ENCODE peak calls at places on chromosomes 2 and 18, in nine cellular contexts. G, Q, P, Y, X, V, M, E and N are unnamed samples. For H3K27me3, the result is how much of the 10 kb centered on the place peaks cover.

GRCh38 chr2:235378261-235378660 is 115.6 kb upstream of the AGAP1 start:
- DNase-seq in G (no peak), Q (no peak), P (peak), Y (no peak), X (no peak), V (peak), M (no peak), E (no peak), N (no peak)

GRCh38 chr18:55787674-55788073 is 199.7 kb upstream of the TCF4 start:
- DNase-seq in G (no peak), Q (no peak), P (no peak), Y (no peak), X (no peak), V (no peak), M (no peak), E (no peak), N (no peak)

GRCh38 chr2:121128741-121129659 is 156.0 kb downstream of the TFCP2L1 start:
- DNase-seq in G (peak), Q (no peak), P (peak), Y (peak), X (no peak), V (peak), M (peak), E (no peak), N (no peak)

GRCh38 chr2:182912518-182912915 is 46.1 kb upstream of the FRZB start:
- DNase-seq in G (no peak), Q (no peak), P (no peak), Y (no peak), X (no peak), V (no peak), M (no peak), E (no peak), N (no peak)

GRCh38 chr2:52260904-52261303 is 1229.0 kb upstream of the NRXN1 start:
- DNase-seq in G (no peak), Q (no peak), P (no peak), Y (no peak), X (no peak), V (no peak), M (no peak), E (no peak), N (no peak)

GRCh38 chr18:61203151-61203550 is 130.1 kb upstream of the CDH20 start:
- DNase-seq in G (no peak), Q (no peak), P (no peak), Y (no peak), X (no peak), V (no peak), M (no peak), E (no peak), N (no peak)

GRCh38 chr2:80858955-80859354 is 554.4 kb upstream of the LRRTM1 start:
- DNase-seq in G (no peak), Q (no peak), P (no peak), Y (no peak), X (no peak), V (no peak), M (no peak), E (no peak), N (no peak)

GRCh38 chr18:47036298-47036874 is 965 bp upstream of the ELOA2 start:
- DNase-seq in G (no peak), Q (no peak), P (no peak), Y (peak), X (no peak), V (peak), M (no peak), E (no peak), N (no peak)

GRCh38 chr2:43051316-43051715 is 175.1 kb downstream of the ZFP36L2 start:
- DNase-seq in G (peak), Q (peak), P (no peak), Y (peak), X (no peak), V (no peak), M (peak), E (peak), N (no peak)

GRCh38 chr18:13435596-13436333 is 217.2 kb downstream of the LDLRAD4 start:
- DNase-seq in G (no peak), Q (no peak), P (no peak), Y (no peak), X (no peak), V (no peak), M (no peak), E (no peak), N (no peak)

GRCh38 chr2:233384017-233384416 is 29.7 kb downstream of the DGKD start:
- DNase-seq in G (no peak), Q (no peak), P (no peak), Y (no peak), X (no peak), V (no peak), M (no peak), E (no peak), N (no peak)

GRCh38 chr2:33323957-33324356 is 152.5 kb upstream of the RASGRP3 start:
- DNase-seq in G (no peak), Q (no peak), P (no peak), Y (no peak), X (no peak), V (no peak), M (no peak), E (no peak), N (no peak)

GRCh38 chr2:23513881-23514793 is 129.2 kb downstream of the KLHL29 start:
- DNase-seq in G (no peak), Q (peak), P (peak), Y (no peak), X (no peak), V (no peak), M (no peak), E (peak), N (no peak)

GRCh38 chr2:23513245-23513880 is 128.4 kb downstream of the KLHL29 start:
- DNase-seq in G (no peak), Q (peak), P (peak), Y (no peak), X (no peak), V (no peak), M (no peak), E (peak), N (no peak)

GRCh38 chr2:23518481-23519333 is 133.7 kb downstream of the KLHL29 start:
- DNase-seq in G (no peak), Q (no peak), P (no peak), Y (no peak), X (no peak), V (no peak), M (no peak), E (no peak), N (no peak)

GRCh38 chr2:23519334-23519651 is 134.3 kb downstream of the KLHL29 start:
- DNase-seq in G (no peak), Q (no peak), P (no peak), Y (no peak), X (no peak), V (no peak), M (no peak), E (no peak), N (no peak)

GRCh38 chr2:23516546-23517256 is 131.7 kb downstream of the KLHL29 start:
- DNase-seq in G (no peak), Q (no peak), P (no peak), Y (no peak), X (no peak), V (no peak), M (no peak), E (no peak), N (no peak)
- TF ChIP-seq POLR2A in G (no peak), Q (no peak), P (no peak), Y (no peak), X (no peak), V (no peak), M (no peak), E (no peak), N (no peak)

DNA sequence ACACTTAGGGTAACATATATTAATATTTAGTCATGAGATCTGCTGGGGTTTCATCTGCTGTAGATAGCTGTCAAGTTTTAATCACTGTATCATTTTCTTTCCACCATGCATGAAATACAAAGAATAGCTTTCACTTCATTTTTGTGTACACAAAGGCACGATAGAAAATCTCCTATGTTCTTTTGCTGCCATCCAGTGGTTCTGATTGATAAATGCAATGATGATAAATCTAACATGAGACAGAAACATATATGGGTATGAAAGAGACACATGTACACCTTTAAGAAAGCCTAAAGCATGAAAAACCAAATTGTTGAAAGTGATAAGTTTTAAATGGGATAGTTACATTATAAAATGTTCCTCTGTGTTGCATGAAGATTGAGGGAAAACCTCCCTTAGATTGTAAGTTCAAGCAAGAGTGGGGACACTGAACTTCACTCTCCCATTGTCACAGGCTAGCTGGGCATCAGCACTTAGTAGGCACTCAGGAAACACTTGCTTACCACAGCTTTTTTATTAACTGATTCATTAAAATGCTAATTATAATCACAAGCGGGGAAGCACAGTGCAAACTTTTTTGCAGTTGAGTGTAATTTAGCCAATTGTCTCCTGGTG is 31.2 kb downstream of the C1D start:
- DNase-seq in G (no peak), Q (no peak), P (no peak), Y (peak), X (no peak), V (no peak), M (no peak), E (no peak), N (no peak)
- H3K27me3 ChIP-seq in G (under half), Q (under half), P (under half), Y (under half), X (under half), V (under half), M (under half), E (under half), N (under half)

GRCh38 chr2:45483997-45484396 is 127.1 kb downstream of the SRBD1 start:
- DNase-seq in G (no peak), Q (no peak), P (no peak), Y (peak), X (no peak), V (no peak), M (no peak), E (no peak), N (no peak)
- TF ChIP-seq CTCF in G (no peak), Q (no peak), P (no peak), Y (no peak), X (no peak), V (peak), M (no peak), E (no peak), N (no peak)

DNA sequence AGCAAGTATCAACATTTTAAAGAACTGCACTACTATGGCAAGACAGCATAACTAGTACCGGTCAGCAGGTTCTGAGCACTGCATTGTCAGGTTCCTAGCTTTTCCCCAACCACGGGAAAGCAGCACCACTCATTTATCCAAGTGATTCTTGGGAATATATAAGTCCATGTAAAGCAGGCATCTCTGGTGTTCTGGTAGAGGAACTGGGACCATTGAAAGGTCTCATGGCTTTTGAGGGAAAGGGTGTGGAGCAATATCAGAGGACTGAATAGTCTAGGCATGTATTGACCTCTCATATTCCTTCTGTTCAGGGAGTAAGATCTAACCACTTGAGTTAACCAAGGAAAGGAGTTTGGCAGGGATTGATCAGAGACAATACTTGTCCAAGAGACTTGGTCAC is 6.1 kb upstream of the ICA1L start:
- DNase-seq in G (no peak), Q (no peak), P (no peak), Y (no peak), X (no peak), V (no peak), M (no peak), E (no peak), N (no peak)
- TF ChIP-seq POLR2A in G (no peak), Q (no peak), P (no peak), Y (no peak), X (no peak), V (no peak), M (no peak), E (no peak), N (no peak)

DNA sequence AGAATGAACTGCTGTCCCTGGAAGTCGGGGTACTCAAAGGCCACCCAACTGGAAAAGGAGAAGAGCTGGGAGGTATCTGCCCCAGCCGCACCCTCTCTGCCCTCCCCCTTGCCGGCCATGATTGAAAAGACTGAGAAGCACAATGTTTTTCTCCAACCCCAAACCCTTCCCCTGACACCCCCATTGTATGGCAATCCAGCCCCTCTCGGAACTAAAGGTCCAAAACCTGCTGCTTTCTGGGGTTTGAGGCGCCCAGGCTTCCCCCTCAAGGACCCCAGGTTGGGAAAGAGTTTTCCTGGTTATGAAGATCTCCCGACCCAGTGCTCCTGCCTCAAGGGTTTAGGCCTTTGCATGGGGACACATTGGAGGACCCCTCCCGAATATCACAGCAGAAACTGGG is 1.0 kb downstream of the CRYBA2 start:
- DNase-seq in G (no peak), Q (no peak), P (no peak), Y (no peak), X (no peak), V (no peak), M (no peak), E (no peak), N (no peak)
- H3K27me3 ChIP-seq in G (half or more), Q (under half), P (under half), Y (under half), X (under half), V (under half), M (half or more), E (under half), N (under half)

GRCh38 chr18:5488844-5489243 is 55.0 kb downstream of the EPB41L3 start:
- DNase-seq in G (no peak), Q (peak), P (no peak), Y (no peak), X (no peak), V (peak), M (no peak), E (no peak), N (no peak)
- TF ChIP-seq CTCF in G (no peak), Q (peak), P (no peak), Y (no peak), X (no peak), V (no peak), M (no peak), E (no peak), N (no peak)